ENCODE peak calls at places on chromosomes 16 and 17, in ten cellular contexts. One of them, this sample, is unnamed.

GRCh38 chr17:58498177-58498828 is 10.1 kb upstream of the HSF5 start:
- DNase-seq in testis: no peak
- DNase-seq in heart left ventricle: no peak
- DNase-seq in heart right ventricle: no peak
- DNase-seq in AG10803: no peak
- DNase-seq in epithelial cell of esophagus: no peak
- DNase-seq in ascending aorta: no peak
- DNase-seq in colonic mucosa: no peak
- DNase-seq in left lung: no peak
- DNase-seq in fibroblast of villous mesenchyme: no peak
- DNase-seq in this sample: no peak

GRCh38 chr17:27976331-27976730 is 66.1 kb upstream of the NLK start:
- DNase-seq in testis: no peak
- DNase-seq in heart left ventricle: no peak
- DNase-seq in heart right ventricle: no peak
- DNase-seq in AG10803: no peak
- DNase-seq in epithelial cell of esophagus: no peak
- DNase-seq in ascending aorta: no peak
- DNase-seq in colonic mucosa: no peak
- DNase-seq in left lung: no peak
- DNase-seq in fibroblast of villous mesenchyme: no peak
- DNase-seq in this sample: no peak

GRCh38 chr17:79438936-79439335 is 171.9 kb downstream of the RBFOX3 start:
- DNase-seq in testis: no peak
- DNase-seq in heart left ventricle: no peak
- DNase-seq in heart right ventricle: no peak
- DNase-seq in AG10803: no peak
- DNase-seq in epithelial cell of esophagus: no peak
- DNase-seq in ascending aorta: no peak
- DNase-seq in colonic mucosa: no peak
- DNase-seq in left lung: no peak
- DNase-seq in fibroblast of villous mesenchyme: no peak
- DNase-seq in this sample: no peak

GRCh38 chr17:61981323-61981722 is 53.5 kb upstream of the INTS2 start:
- DNase-seq in testis: no peak
- DNase-seq in heart left ventricle: no peak
- DNase-seq in heart right ventricle: no peak
- DNase-seq in AG10803: no peak
- DNase-seq in epithelial cell of esophagus: peak; percentile 17
- DNase-seq in ascending aorta: no peak
- DNase-seq in colonic mucosa: no peak
- DNase-seq in left lung: no peak
- DNase-seq in fibroblast of villous mesenchyme: no peak
- DNase-seq in this sample: no peak

GRCh38 chr17:64295146-64295545 is 32.1 kb upstream of the TEX2 start:
- DNase-seq in testis: no peak
- DNase-seq in heart left ventricle: no peak
- DNase-seq in heart right ventricle: no peak
- DNase-seq in AG10803: no peak
- DNase-seq in epithelial cell of esophagus: no peak
- DNase-seq in ascending aorta: no peak
- DNase-seq in colonic mucosa: no peak
- DNase-seq in left lung: no peak
- DNase-seq in fibroblast of villous mesenchyme: no peak
- DNase-seq in this sample: no peak

GRCh38 chr16:2511996-2512919 is 1.5 kb upstream of the ATP6V0C start:
- DNase-seq in testis: no peak
- DNase-seq in heart left ventricle: no peak
- DNase-seq in heart right ventricle: no peak
- DNase-seq in AG10803: no peak
- DNase-seq in epithelial cell of esophagus: no peak
- DNase-seq in ascending aorta: no peak
- DNase-seq in colonic mucosa: no peak
- DNase-seq in left lung: no peak
- DNase-seq in fibroblast of villous mesenchyme: no peak
- DNase-seq in this sample: no peak

GRCh38 chr17:65472602-65473001 is 88.8 kb downstream of the AXIN2 start:
- DNase-seq in testis: peak; percentile 19
- DNase-seq in heart left ventricle: no peak
- DNase-seq in heart right ventricle: no peak
- DNase-seq in AG10803: peak; percentile 89
- DNase-seq in epithelial cell of esophagus: peak; percentile 8
- DNase-seq in ascending aorta: peak; percentile 94
- DNase-seq in colonic mucosa: no peak
- DNase-seq in left lung: peak; percentile 72
- DNase-seq in fibroblast of villous mesenchyme: peak; percentile 73
- DNase-seq in this sample: peak; percentile 62

GRCh38 chr17:27217631-27218030 is 76.3 kb upstream of the WSB1 start:
- DNase-seq in testis: no peak
- DNase-seq in heart left ventricle: no peak
- DNase-seq in heart right ventricle: no peak
- DNase-seq in AG10803: no peak
- DNase-seq in epithelial cell of esophagus: no peak
- DNase-seq in ascending aorta: no peak
- DNase-seq in colonic mucosa: no peak
- DNase-seq in left lung: peak; percentile 54
- DNase-seq in fibroblast of villous mesenchyme: no peak
- DNase-seq in this sample: no peak

GRCh38 chr17:3805581-3805980 is 4.6 kb upstream of the ITGAE start:
- DNase-seq in testis: no peak
- DNase-seq in heart left ventricle: no peak
- DNase-seq in heart right ventricle: no peak
- DNase-seq in AG10803: no peak
- DNase-seq in epithelial cell of esophagus: no peak
- DNase-seq in ascending aorta: no peak
- DNase-seq in colonic mucosa: no peak
- DNase-seq in left lung: no peak
- DNase-seq in fibroblast of villous mesenchyme: no peak
- DNase-seq in this sample: no peak

GRCh38 chr17:3810019-3810418 is 9.0 kb upstream of the ITGAE start:
- DNase-seq in testis: no peak
- DNase-seq in heart left ventricle: no peak
- DNase-seq in heart right ventricle: no peak
- DNase-seq in AG10803: no peak
- DNase-seq in epithelial cell of esophagus: no peak
- DNase-seq in ascending aorta: no peak
- DNase-seq in colonic mucosa: no peak
- DNase-seq in left lung: no peak
- DNase-seq in fibroblast of villous mesenchyme: no peak
- DNase-seq in this sample: no peak

GRCh38 chr17:3812284-3812683 is 11.3 kb upstream of the ITGAE start:
- DNase-seq in testis: no peak
- DNase-seq in heart left ventricle: no peak
- DNase-seq in heart right ventricle: no peak
- DNase-seq in AG10803: no peak
- DNase-seq in epithelial cell of esophagus: no peak
- DNase-seq in ascending aorta: no peak
- DNase-seq in colonic mucosa: no peak
- DNase-seq in left lung: no peak
- DNase-seq in fibroblast of villous mesenchyme: no peak
- DNase-seq in this sample: no peak

GRCh38 chr17:3808701-3809100 is 7.7 kb upstream of the ITGAE start:
- DNase-seq in testis: no peak
- DNase-seq in heart left ventricle: no peak
- DNase-seq in heart right ventricle: no peak
- DNase-seq in AG10803: no peak
- DNase-seq in epithelial cell of esophagus: peak; percentile 65
- DNase-seq in ascending aorta: no peak
- DNase-seq in colonic mucosa: no peak
- DNase-seq in left lung: no peak
- DNase-seq in fibroblast of villous mesenchyme: no peak
- DNase-seq in this sample: no peak

DNA sequence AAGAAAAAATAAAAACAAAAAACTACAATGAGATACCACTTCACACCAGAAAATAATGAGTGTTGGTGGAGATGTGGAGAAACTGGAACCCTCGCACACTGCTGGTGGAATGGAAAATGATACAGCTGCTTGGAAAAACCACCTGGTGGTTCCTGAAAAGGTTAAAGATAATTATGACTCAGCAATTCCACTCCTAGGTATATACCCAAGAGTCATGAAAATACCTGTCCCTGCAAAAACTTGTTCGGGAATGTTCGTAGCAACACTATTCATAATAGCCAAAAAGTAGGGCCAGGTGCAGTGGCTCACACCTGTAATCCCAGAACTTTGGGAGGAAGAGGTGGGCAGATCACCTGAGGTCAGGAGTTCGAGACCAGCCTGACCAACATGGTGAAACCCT is 8.1 kb upstream of the ITGAE start:
- DNase-seq in testis: no peak
- DNase-seq in heart left ventricle: no peak
- DNase-seq in heart right ventricle: no peak
- DNase-seq in AG10803: no peak
- DNase-seq in epithelial cell of esophagus: peak; percentile 87
- DNase-seq in ascending aorta: no peak
- DNase-seq in colonic mucosa: no peak
- DNase-seq in left lung: no peak
- DNase-seq in fibroblast of villous mesenchyme: no peak
- DNase-seq in this sample: no peak
- TF ChIP-seq CTCF in testis: no peak
- TF ChIP-seq CTCF in heart left ventricle: no peak
- TF ChIP-seq CTCF in heart right ventricle: no peak
- TF ChIP-seq CTCF in AG10803: no peak
- TF ChIP-seq CTCF in epithelial cell of esophagus: no peak
- TF ChIP-seq CTCF in ascending aorta: no peak
- TF ChIP-seq CTCF in colonic mucosa: no peak
- TF ChIP-seq CTCF in left lung: no peak
- TF ChIP-seq CTCF in fibroblast of villous mesenchyme: no peak
- TF ChIP-seq CTCF in this sample: no peak

GRCh38 chr16:30892670-30893069 is 1.2 kb downstream of the BCL7C start:
- DNase-seq in testis: no peak
- DNase-seq in heart left ventricle: no peak
- DNase-seq in heart right ventricle: no peak
- DNase-seq in AG10803: no peak
- DNase-seq in epithelial cell of esophagus: no peak
- DNase-seq in ascending aorta: no peak
- DNase-seq in colonic mucosa: no peak
- DNase-seq in left lung: no peak
- DNase-seq in fibroblast of villous mesenchyme: no peak
- DNase-seq in this sample: no peak
- H3K4me3 ChIP-seq in testis: peak overlapping the region; percentile 74
- H3K4me3 ChIP-seq in heart left ventricle: peak overlapping the region; percentile 91
- H3K4me3 ChIP-seq in heart right ventricle: peak overlapping the region; percentile 93
- H3K4me3 ChIP-seq in AG10803: peak overlapping the region; percentile 95
- H3K4me3 ChIP-seq in epithelial cell of esophagus: peak overlapping the region; percentile 75
- H3K4me3 ChIP-seq in ascending aorta: peak overlapping the region; percentile 87
- H3K4me3 ChIP-seq in colonic mucosa: peak overlapping the region; percentile 85
- H3K4me3 ChIP-seq in left lung: peak overlapping the region; percentile 71
- H3K4me3 ChIP-seq in fibroblast of villous mesenchyme: peak overlapping the region; percentile 84
- H3K4me3 ChIP-seq in this sample: peak overlapping the region; percentile 78

GRCh38 chr17:38872671-38873385 is 3.0 kb downstream of the LASP1 start:
- DNase-seq in testis: no peak
- DNase-seq in heart left ventricle: no peak
- DNase-seq in heart right ventricle: no peak
- DNase-seq in AG10803: no peak
- DNase-seq in epithelial cell of esophagus: no peak
- DNase-seq in ascending aorta: no peak
- DNase-seq in colonic mucosa: peak; percentile 80
- DNase-seq in left lung: no peak
- DNase-seq in fibroblast of villous mesenchyme: no peak
- DNase-seq in this sample: no peak

GRCh38 chr17:38869647-38870258 is at the start of gene LASP1:
- DNase-seq in testis: peak; percentile 92
- DNase-seq in heart left ventricle: peak; percentile 93
- DNase-seq in heart right ventricle: peak; percentile 90
- DNase-seq in AG10803: peak; percentile 88
- DNase-seq in epithelial cell of esophagus: peak; percentile 87
- DNase-seq in ascending aorta: peak; percentile 93
- DNase-seq in colonic mucosa: peak; percentile 94
- DNase-seq in left lung: peak; percentile 91
- DNase-seq in fibroblast of villous mesenchyme: peak; percentile 90
- DNase-seq in this sample: peak; percentile 85

GRCh38 chr17:38870259-38871165 is 654 bp downstream of the LASP1 start:
- DNase-seq in testis: peak; percentile 83
- DNase-seq in heart left ventricle: peak; percentile 84
- DNase-seq in heart right ventricle: peak; percentile 76
- DNase-seq in AG10803: peak; percentile 58
- DNase-seq in epithelial cell of esophagus: peak; percentile 60
- DNase-seq in ascending aorta: peak; percentile 83
- DNase-seq in colonic mucosa: peak; percentile 85
- DNase-seq in left lung: peak; percentile 88
- DNase-seq in fibroblast of villous mesenchyme: peak; percentile 69
- DNase-seq in this sample: peak; percentile 53

GRCh38 chr17:38871992-38872605 is 2.2 kb downstream of the LASP1 start:
- DNase-seq in testis: no peak
- DNase-seq in heart left ventricle: no peak
- DNase-seq in heart right ventricle: no peak
- DNase-seq in AG10803: no peak
- DNase-seq in epithelial cell of esophagus: no peak
- DNase-seq in ascending aorta: no peak
- DNase-seq in colonic mucosa: peak; percentile 40
- DNase-seq in left lung: no peak
- DNase-seq in fibroblast of villous mesenchyme: no peak
- DNase-seq in this sample: no peak

DNA sequence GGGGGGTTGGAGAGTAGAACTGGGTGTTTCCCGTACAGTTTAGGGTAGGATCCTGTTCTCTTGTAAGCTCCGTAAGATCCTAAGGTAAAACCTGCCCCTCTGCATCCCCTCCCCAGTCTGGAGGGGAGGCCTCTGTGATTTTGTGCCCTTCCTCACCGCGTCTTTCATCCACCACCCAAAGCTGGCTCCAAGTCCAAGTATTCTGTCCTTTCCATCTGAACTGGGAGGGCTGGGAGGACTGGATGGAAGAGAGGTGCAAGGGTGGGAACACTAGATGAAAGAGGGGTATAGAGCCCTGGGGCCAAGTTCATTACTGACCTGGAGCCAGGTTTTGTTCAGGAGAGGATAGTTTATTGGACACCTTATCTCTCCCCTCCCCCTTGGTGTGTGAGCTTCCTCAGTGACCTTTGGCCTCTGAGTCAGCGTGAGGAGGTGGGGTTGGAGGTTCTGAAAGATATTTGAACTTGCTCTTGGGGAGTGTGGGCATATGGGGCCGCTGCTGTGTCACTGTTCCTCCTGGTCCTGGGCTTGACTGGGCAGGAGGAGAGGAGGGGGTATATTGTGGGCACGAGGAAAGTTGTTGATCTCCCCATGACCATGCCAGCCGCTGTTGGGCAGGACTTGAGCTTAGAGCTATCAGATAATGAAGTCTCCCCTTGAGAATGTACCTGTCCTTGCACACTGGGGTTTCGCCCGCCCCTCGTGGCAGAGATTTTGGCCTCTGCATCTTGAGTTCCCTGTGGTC is 1.6 kb downstream of the LASP1 start:
- DNase-seq in testis: peak; percentile 57
- DNase-seq in heart left ventricle: peak; percentile 58
- DNase-seq in heart right ventricle: peak; percentile 69
- DNase-seq in AG10803: peak; percentile 53
- DNase-seq in epithelial cell of esophagus: peak; percentile 81
- DNase-seq in ascending aorta: peak; percentile 83
- DNase-seq in colonic mucosa: peak; percentile 95
- DNase-seq in left lung: peak; percentile 85
- DNase-seq in fibroblast of villous mesenchyme: peak; percentile 90
- DNase-seq in this sample: peak; percentile 87
- TF ChIP-seq CTCF in testis: no peak
- TF ChIP-seq CTCF in heart left ventricle: no peak
- TF ChIP-seq CTCF in heart right ventricle: no peak
- TF ChIP-seq CTCF in AG10803: peak; percentile 25
- TF ChIP-seq CTCF in epithelial cell of esophagus: no peak
- TF ChIP-seq CTCF in ascending aorta: no peak
- TF ChIP-seq CTCF in colonic mucosa: no peak
- TF ChIP-seq CTCF in left lung: no peak
- TF ChIP-seq CTCF in fibroblast of villous mesenchyme: peak; percentile 12
- TF ChIP-seq CTCF in this sample: peak; percentile 27

GRCh38 chr17:42107124-42107523 is 5.4 kb downstream of the DHX58 start:
- DNase-seq in testis: no peak
- DNase-seq in heart left ventricle: no peak
- DNase-seq in heart right ventricle: no peak
- DNase-seq in AG10803: no peak
- DNase-seq in epithelial cell of esophagus: no peak
- DNase-seq in ascending aorta: no peak
- DNase-seq in colonic mucosa: no peak
- DNase-seq in left lung: no peak
- DNase-seq in fibroblast of villous mesenchyme: no peak
- DNase-seq in this sample: no peak
- H3K4me3 ChIP-seq in testis: peak overlapping the region; percentile 30
- H3K4me3 ChIP-seq in heart left ventricle: peak overlapping the region; percentile 47
- H3K4me3 ChIP-seq in heart right ventricle: peak overlapping the region; percentile 15
- H3K4me3 ChIP-seq in AG10803: no peak overlapping the region
- H3K4me3 ChIP-seq in epithelial cell of esophagus: no peak overlapping the region
- H3K4me3 ChIP-seq in ascending aorta: no peak overlapping the region
- H3K4me3 ChIP-seq in colonic mucosa: peak overlapping the region; percentile 22
- H3K4me3 ChIP-seq in left lung: no peak overlapping the region
- H3K4me3 ChIP-seq in fibroblast of villous mesenchyme: no peak overlapping the region
- H3K4me3 ChIP-seq in this sample: no peak overlapping the region